ENCODE peak calls at places on chromosomes 1 and 21, in nine cellular contexts. P is right atrium auricular region, R is lower lobe of right lung, M is tibial artery, F is HFFc6, D is astrocyte, Y is A549, Q is heart left ventricle, E is fibroblast of lung. N is an unnamed sample.

GRCh38 chr1:203702130-203702577 is 62.8 kb upstream of the LAX1 start:
- DNase-seq in P (no peak), R (no peak), M (peak), F (no peak), D (no peak), Y (peak), Q (no peak), E (peak), N (no peak)

GRCh38 chr1:100353988-100354387 is 1.7 kb downstream of the CDC14A start:
- DNase-seq in P (no peak), R (no peak), M (no peak), F (peak), D (peak), Y (peak), Q (no peak), E (no peak), N (no peak)

GRCh38 chr1:69569983-69570755 is 2.4 kb downstream of the LRRC7 start:
- DNase-seq in P (no peak), R (no peak), M (no peak), F (no peak), D (peak), Y (no peak), Q (no peak), E (no peak), N (no peak)

GRCh38 chr1:115717541-115717940 is 51.0 kb downstream of the CASQ2 start:
- DNase-seq in P (no peak), R (peak), M (peak), F (no peak), D (peak), Y (no peak), Q (no peak), E (peak), N (no peak)

GRCh38 chr1:183432548-183432875 is 14.3 kb upstream of the NMNAT2 start:
- DNase-seq in P (no peak), R (no peak), M (no peak), F (no peak), D (no peak), Y (no peak), Q (no peak), E (no peak), N (no peak)

GRCh38 chr1:183048087-183049085 is 25.2 kb downstream of the LAMC1 start:
- DNase-seq in P (no peak), R (no peak), M (no peak), F (no peak), D (no peak), Y (no peak), Q (no peak), E (no peak), N (no peak)

GRCh38 chr1:41936107-41936506 is 17.4 kb upstream of the HIVEP3 start:
- DNase-seq in P (no peak), R (no peak), M (no peak), F (peak), D (peak), Y (no peak), Q (no peak), E (peak), N (no peak)

GRCh38 chr1:178768423-178768822 is 43.4 kb downstream of the RALGPS2 start:
- DNase-seq in P (no peak), R (no peak), M (no peak), F (peak), D (peak), Y (no peak), Q (peak), E (peak), N (no peak)

GRCh38 chr21:44530903-44531605 is 8.9 kb downstream of the KRTAP10-1 start:
- DNase-seq in P (no peak), R (no peak), M (peak), F (no peak), D (no peak), Y (no peak), Q (peak), E (no peak), N (no peak)

GRCh38 chr1:109788695-109789521 is 25.2 kb upstream of the EPS8L3 start:
- DNase-seq in P (no peak), R (peak), M (peak), F (no peak), D (no peak), Y (peak), Q (no peak), E (no peak), N (no peak)

GRCh38 chr1:201711101-201711597 is 117.8 kb upstream of the IPO9 start:
- DNase-seq in P (no peak), R (no peak), M (no peak), F (no peak), D (no peak), Y (no peak), Q (peak), E (no peak), N (no peak)

GRCh38 chr1:240508950-240509349 is 103.0 kb downstream of the GREM2 start:
- DNase-seq in P (no peak), R (no peak), M (no peak), F (peak), D (no peak), Y (no peak), Q (no peak), E (no peak), N (no peak)

GRCh38 chr1:155893389-155894142 is 17.6 kb downstream of the RIT1 start:
- DNase-seq in P (peak), R (no peak), M (peak), F (peak), D (peak), Y (peak), Q (no peak), E (peak), N (no peak)

GRCh38 chr1:174965006-174965971 is 34.5 kb upstream of the CACYBP start:
- DNase-seq in P (no peak), R (no peak), M (no peak), F (no peak), D (no peak), Y (no peak), Q (no peak), E (no peak), N (no peak)

GRCh38 chr1:200925821-200926220 is 31.1 kb downstream of the INAVA start:
- DNase-seq in P (no peak), R (no peak), M (no peak), F (peak), D (peak), Y (no peak), Q (no peak), E (no peak), N (no peak)

GRCh38 chr1:153192697-153193096 is 10.5 kb upstream of the LELP1 start:
- DNase-seq in P (no peak), R (no peak), M (no peak), F (no peak), D (no peak), Y (no peak), Q (no peak), E (no peak), N (no peak)

DNA sequence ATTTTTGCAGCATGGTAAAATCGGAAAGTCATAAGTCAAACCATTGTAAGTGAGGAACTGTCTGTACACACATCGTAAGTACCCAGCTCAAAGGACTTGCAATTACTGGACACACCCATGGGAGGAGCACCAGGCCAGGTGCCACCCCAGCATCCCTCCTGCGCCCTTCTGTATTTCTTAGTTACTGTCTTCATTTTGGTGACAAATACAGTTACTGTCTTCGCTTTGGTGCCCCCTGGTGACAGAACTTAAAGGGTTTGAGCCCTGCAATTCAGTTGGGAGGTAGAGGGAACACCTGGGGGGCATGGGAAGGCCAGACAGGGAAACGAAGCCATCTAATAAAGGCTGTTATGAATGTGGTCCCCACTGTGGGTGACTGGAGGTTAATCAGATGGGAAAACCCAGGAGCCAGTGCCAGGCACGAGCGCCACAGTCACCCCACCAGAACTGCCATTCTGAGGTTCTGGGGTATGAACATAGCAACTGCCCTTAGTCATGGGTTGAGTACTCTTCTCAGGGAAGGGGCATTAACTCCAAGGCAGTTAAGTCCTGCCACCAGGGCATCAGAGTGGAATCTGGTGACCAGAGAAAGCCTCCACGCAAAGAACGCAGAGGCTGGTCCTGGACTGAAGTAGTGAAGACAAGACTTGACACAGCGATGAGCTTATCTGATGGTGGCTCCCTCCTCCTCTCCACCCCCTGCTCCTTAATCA is 612.9 kb downstream of the PTPRU start:
- DNase-seq in P (no peak), R (no peak), M (no peak), F (peak), D (peak), Y (no peak), Q (no peak), E (peak), N (peak)
- TF ChIP-seq CTCF in P (peak), R (peak), M (peak), F (peak), D (peak), Y (peak), Q (peak), E (peak), N (peak)

DNA sequence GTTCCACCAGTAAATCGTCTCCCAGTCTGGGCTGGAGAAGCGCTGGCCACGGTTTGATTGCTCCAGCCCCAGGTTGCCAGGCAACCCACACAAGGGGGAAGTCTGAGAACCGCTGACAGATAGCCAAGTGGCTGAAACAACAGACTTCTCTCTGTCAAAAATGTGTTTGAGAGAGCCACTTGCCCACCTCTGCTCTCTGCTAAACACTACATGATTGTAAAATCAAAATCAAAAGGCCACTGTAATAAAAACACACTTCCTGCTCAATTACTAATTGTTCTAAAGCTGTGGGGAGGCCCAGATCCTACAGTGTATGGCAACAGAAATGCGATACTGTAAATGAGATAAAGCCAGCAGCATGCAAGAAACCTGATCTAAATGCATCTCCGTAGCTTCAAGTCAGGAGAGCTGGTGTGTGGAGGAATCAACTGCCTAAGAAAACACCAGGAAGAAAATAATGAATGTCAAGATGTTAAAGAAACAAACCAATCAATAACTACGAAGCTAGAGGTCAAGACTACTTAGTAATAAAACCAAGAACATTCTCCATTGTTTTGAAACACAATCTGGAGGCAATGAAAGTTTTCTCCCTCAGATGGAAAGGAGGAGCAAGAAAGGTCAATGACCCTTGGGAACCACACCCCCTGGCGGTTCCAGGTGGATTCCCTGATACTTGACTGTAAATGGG is 121.2 kb downstream of the SLC45A1 start:
- DNase-seq in P (peak), R (peak), M (peak), F (peak), D (peak), Y (no peak), Q (peak), E (peak), N (peak)
- TF ChIP-seq CTCF in P (no peak), R (no peak), M (no peak), F (peak), D (no peak), Y (no peak), Q (peak), E (no peak), N (no peak)

DNA sequence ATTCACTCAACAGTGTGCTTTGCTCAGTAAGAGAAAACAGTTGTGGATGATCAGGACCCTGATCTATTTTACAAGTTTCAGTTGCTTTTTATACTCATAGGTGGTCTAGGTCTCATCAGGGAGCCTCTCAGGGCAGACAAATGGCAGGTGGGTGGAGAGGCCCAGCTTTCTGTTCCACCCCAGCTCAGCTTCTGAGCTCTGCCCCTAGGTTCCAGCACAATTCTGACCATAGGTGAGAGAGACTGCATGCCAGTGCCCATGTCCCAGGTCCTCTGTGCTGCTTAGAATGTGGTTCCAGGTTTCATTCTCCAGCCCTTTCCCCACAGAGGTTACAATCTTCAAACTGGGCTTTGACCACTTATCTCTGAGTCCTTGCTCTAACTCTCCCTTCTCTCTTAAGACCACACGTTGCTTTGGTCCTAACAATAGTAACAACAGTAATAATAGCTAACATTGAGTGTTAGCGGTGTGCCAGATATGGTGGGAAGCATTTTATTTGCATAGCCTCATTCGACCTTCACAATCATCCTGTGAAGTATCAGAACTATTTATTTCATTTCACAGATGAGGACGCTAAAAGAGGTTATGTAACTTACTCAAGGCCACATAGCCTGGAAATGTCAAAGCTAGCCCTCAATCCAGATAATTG is 19.6 kb upstream of the DUSP10 start:
- DNase-seq in P (no peak), R (no peak), M (no peak), F (no peak), D (no peak), Y (no peak), Q (no peak), E (no peak), N (no peak)
- TF ChIP-seq CTCF in P (no peak), R (no peak), M (no peak), F (no peak), D (no peak), Y (no peak), Q (no peak), E (no peak), N (no peak)

DNA sequence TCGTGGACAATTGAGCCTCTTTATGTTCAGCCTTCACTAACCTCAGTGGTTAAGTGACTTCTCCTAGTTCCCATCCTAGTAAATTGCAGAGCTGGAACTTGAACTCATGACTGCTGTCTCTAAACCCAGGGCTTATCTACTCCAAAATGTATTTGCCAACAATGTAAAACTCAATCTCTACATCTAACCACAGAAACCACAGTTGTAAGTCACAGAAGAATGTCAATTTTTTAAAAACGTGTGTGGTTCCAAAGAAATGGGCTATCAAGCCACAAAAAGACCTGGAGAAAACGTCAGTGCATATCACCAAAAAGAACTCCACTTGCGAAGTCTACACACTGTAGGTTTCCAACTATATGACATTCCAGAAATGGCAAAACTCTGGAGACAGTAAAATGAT is 172.6 kb upstream of the HMCN1 start:
- DNase-seq in P (no peak), R (no peak), M (no peak), F (peak), D (peak), Y (no peak), Q (no peak), E (no peak), N (no peak)
- TF ChIP-seq CTCF in P (no peak), R (no peak), M (no peak), F (no peak), D (no peak), Y (no peak), Q (no peak), E (no peak), N (no peak)

DNA sequence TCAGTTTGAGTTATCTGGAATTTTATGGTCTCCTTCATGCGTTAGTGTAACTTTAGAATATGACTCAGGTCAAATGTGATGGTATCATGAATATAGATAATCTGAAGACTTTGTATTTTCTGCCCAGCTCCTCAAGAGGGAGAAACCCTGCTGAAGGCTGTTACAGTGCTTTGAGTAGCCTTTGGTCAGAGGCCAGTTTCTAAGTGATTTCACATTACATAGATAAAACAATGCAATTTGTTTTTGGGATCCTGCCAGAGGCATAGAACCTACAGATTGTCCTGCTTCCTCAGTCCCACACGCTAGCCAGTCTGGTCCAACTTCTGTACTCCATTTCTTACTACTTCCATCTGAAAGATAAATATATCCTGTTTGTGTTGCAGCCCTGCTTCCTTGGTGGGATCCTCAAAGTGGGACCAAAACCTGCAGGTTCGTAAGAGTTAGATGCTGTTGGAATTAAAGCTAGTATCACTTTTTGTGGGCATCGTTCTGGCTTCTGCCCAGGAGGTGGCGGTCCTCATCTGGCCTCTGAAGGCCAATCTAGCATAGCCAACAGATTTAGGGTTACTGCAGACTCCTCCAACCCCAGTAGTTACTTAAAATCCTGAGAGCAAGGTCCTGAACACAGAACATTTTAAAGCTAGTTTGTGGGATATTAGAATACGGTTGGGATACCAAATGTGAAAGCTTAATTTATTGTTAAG is 645.8 kb upstream of the USP24 start:
- DNase-seq in P (no peak), R (no peak), M (no peak), F (no peak), D (no peak), Y (no peak), Q (no peak), E (peak), N (no peak)
- TF ChIP-seq CTCF in P (no peak), R (no peak), M (no peak), F (no peak), D (no peak), Y (no peak), Q (no peak), E (no peak), N (no peak)

GRCh38 chr1:64663654-64664053 is 81.2 kb upstream of the RAVER2 start:
- DNase-seq in P (no peak), R (no peak), M (no peak), F (no peak), D (peak), Y (peak), Q (no peak), E (no peak), N (no peak)
- TF ChIP-seq CTCF in P (no peak), R (peak), M (no peak), F (peak), D (peak), Y (no peak), Q (no peak), E (peak), N (no peak)

DNA sequence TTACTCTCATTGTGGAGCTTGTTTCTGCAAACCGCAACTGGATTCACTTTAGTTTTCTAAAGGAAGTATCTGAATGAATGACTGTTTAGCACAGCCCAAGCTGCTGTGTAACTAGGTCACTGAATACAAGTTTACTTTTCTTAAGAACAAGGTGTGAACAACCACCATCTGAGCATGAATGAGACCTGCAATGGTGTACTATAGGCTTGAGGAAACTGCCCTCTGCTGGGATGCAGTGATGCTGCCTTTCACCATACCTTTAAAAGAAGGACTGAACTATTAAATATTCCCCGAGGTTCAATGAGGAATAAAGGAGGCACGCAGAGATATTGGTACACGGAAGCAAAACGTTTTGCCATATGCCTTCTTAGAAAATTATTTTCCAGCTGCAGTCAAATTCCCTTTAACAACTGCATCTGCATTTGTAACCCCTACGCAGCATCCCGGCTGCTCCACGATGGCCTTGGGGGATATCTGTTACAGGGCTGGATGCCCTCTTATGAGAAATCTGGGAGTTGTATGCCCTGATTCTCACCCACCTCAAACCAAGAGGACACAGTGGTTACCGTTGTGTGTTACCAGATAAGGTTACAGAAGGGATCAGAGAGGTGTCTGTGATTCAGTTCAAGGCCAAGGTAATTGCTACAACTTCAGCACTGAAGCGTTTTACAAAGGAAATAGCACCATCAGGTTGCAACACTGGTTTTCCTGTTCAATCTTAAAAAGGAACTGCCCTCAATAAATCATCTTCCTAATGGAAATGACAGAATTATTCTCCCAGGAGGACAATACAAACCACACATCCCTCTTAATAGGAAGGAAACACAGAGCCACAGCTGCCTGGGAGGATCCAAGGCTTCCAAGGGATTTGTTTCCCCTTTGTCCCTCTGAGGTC is 470.5 kb downstream of the LTN1 start:
- DNase-seq in P (no peak), R (no peak), M (no peak), F (peak), D (no peak), Y (no peak), Q (no peak), E (peak), N (no peak)
- TF ChIP-seq CTCF in P (peak), R (peak), M (no peak), F (peak), D (peak), Y (no peak), Q (peak), E (peak), N (peak)